ENCODE peak calls at places on chromosomes 6 and 20, in ten cellular contexts. R is psoas muscle; Q is heart right ventricle; T is cardiac muscle cell; I is fibroblast of lung; N is brain microvascular endothelial cell; C is HCT116; S is lower lobe of right lung; H is CD8-positive, alpha-beta T cell; Y is adrenal gland. L is an unnamed sample.

GRCh38 chr6:64000873-64001497 is 365.4 kb downstream of the PHF3 start:
- DNase-seq in C (no peak), Y (no peak), S (no peak), R (no peak), I (no peak), Q (no peak), N (no peak), T (no peak), H (no peak), L (no peak)

GRCh38 chr6:149093643-149094042 is 223.9 kb upstream of the TAB2 start:
- DNase-seq in T (no peak), N (peak; percentile 22), I (peak; percentile 66), H (no peak), C (no peak), R (no peak), Y (no peak), Q (no peak), S (no peak), L (no peak)

GRCh38 chr6:54050750-54051149 is 60.5 kb upstream of the MLIP start:
- DNase-seq in T (no peak), R (no peak), C (no peak), I (peak; percentile 21), Q (no peak), N (no peak), S (no peak), Y (no peak), H (no peak), L (no peak)

GRCh38 chr6:99446076-99446475 is 21.0 kb upstream of the PNISR start:
- DNase-seq in I (no peak), R (no peak), S (no peak), H (no peak), C (no peak), Q (no peak), N (no peak), Y (no peak), T (no peak), L (no peak)

GRCh38 chr6:32045811-32046449 is 7.7 kb downstream of the CYP21A2 start:
- DNase-seq in N (no peak), S (no peak), H (no peak), T (no peak), I (no peak), R (peak; percentile 68), C (no peak), Q (peak; percentile 44), Y (peak; percentile 89), L (no peak)

GRCh38 chr6:85650606-85651005 is 7.9 kb upstream of the SYNCRIP start:
- DNase-seq in I (no peak), R (no peak), Q (no peak), H (no peak), C (no peak), N (no peak), Y (no peak), S (no peak), T (no peak), L (no peak)

GRCh38 chr20:57718490-57719009 is 8.7 kb upstream of the PMEPA1 start:
- DNase-seq in C (peak; percentile 96), R (peak; percentile 97), N (peak; percentile 99), S (peak; percentile 97), Q (peak; percentile 94), I (peak; percentile 96), T (peak; percentile 99), Y (peak; percentile 99), H (peak; percentile 78), L (peak; percentile 99)

GRCh38 chr6:44636576-44637248 is 249.2 kb downstream of the CDC5L start:
- DNase-seq in Q (no peak), T (no peak), N (no peak), R (no peak), I (no peak), C (no peak), H (no peak), S (no peak), Y (no peak), L (no peak)

GRCh38 chr6:168581706-168582105 is 140.7 kb downstream of the SMOC2 start:
- DNase-seq in Y (no peak), N (no peak), H (no peak), Q (no peak), T (no peak), R (no peak), C (no peak), S (no peak), I (no peak), L (peak; percentile 24)

GRCh38 chr20:22732751-22733150 is 148.4 kb upstream of the FOXA2 start:
- DNase-seq in N (no peak), H (no peak), I (no peak), Q (no peak), S (no peak), Y (no peak), C (no peak), R (no peak), T (no peak), L (no peak)

GRCh38 chr20:58096880-58097813 is 131.3 kb downstream of the ANKRD60 start:
- DNase-seq in C (no peak), T (no peak), S (no peak), I (no peak), Y (no peak), R (no peak), Q (no peak), N (no peak), H (no peak), L (no peak)

GRCh38 chr20:63179876-63180275 is 36.1 kb downstream of the YTHDF1 start:
- DNase-seq in S (no peak), I (no peak), C (no peak), T (no peak), N (no peak), Q (no peak), H (no peak), R (no peak), Y (no peak), L (no peak)

DNA sequence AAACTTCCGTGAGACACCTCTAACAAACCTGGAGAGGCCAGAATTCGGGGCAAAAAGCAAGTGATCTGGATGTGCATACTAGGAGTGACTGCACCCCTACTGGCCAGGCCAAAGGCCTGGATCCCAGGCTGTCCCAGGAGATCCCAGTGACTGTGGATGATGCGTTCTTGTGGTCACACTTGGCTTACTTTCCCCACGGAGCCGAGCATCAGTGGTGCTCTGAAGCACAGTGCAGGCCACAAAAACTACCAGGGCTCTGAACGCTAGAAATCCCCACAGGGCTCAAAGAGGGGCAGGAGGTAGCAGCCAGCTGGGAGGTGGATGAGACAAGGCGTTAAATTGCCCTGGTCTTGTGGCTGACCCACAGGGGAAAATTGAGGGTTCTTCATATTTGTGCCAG is 7.1 kb downstream of the TRIM26 start:
- DNase-seq in C (no peak), I (no peak), S (no peak), N (no peak), H (no peak), R (no peak), Y (no peak), Q (no peak), T (no peak), L (peak; percentile 52)
- TF ChIP-seq CTCF in C (no peak), I (no peak), S (no peak), N (no peak), H (no peak), R (no peak), Y (no peak), Q (no peak), T (no peak), L (no peak)

GRCh38 chr20:3239026-3239866 is at the start of gene SLC4A11:
- DNase-seq in Y (peak; percentile 69), T (peak; percentile 51), N (no peak), Q (peak; percentile 73), S (peak; percentile 87), I (peak; percentile 66), R (peak; percentile 72), H (no peak), C (peak; percentile 54), L (no peak)
- H3K27me3 ChIP-seq in Y (no peaks in the 10 kb centered on the region), T (peaks cover 84% of the 10 kb centered on the region), N (peaks cover 18% of the 10 kb centered on the region), Q (peaks cover 50% of the 10 kb centered on the region), S (peaks cover 45% of the 10 kb centered on the region), I (peaks cover 15% of the 10 kb centered on the region), R (peaks cover 28% of the 10 kb centered on the region), H (peaks cover 5% of the 10 kb centered on the region), C (no peaks in the 10 kb centered on the region), L (peaks cover 57% of the 10 kb centered on the region)

DNA sequence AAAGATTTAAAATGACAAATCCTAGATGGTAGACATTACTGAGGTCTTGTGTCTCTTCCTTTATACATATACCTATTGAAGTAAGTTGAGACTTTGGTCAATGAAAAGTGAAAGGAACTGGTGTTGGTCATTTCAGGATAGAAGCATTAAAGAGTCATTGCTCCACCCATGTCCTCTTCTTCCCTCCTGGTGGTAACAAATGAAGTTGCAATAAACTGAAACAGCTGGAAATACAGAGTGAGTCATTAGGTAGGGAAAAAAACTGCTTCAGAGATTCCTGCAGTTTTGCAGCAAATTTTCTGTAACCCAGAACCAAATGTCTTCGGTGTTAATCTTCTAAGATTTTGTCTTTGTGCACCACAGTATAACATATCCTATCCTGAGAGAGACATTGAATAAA is 447.9 kb downstream of the EYS start:
- DNase-seq in I (peak; percentile 83), R (no peak), H (no peak), Q (no peak), C (no peak), Y (no peak), S (no peak), N (no peak), T (no peak), L (no peak)
- TF ChIP-seq CTCF in I (peak; percentile 57), R (no peak), H (no peak), Q (no peak), C (no peak), Y (peak; percentile 10), S (no peak), N (peak; percentile 48), T (peak; percentile 10), L (no peak)

DNA sequence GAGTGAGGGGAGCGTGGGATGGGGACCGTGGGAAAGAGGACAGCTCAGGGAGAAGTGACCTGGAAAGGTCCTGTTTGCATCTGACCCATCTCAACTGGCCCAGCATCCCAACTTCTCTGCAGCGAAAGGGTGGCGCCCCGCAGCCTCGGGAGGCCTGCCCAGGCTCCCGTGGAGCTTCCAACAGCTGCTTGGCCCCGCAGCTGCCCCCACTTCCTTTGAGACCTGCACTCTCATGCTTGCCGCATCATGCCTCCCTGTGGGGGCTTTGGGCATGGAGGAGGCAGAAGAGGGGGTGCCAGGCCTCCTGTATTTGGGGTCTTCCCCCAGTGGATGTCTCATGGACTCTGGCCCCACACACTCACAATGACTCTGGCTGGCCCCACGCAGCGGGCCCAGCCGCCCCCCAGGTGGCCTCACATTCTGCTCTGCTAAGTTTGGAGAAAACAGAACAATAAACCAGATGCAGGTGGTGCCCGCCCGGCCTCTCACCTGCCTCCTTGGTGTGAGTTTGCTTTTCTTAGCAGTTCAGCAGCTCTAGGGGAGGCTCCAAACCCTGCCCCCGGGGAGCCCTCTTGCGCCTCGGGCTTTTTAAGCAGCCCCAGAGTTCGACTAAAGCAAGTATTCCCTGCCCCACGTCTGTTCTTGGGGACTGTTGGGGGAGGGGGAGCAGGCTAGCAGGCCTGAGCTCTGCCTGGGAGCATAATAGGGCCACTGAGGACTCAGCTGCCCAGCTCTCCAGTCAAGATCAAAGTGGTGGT is 40.6 kb downstream of the CPXM1 start:
- DNase-seq in R (no peak), N (no peak), H (no peak), Q (no peak), C (no peak), I (no peak), T (no peak), Y (no peak), S (no peak), L (no peak)
- H3K27me3 ChIP-seq in R (peaks cover 6% of the 10 kb centered on the region), N (peaks cover 2% of the 10 kb centered on the region), H (no peaks in the 10 kb centered on the region), Q (peaks cover 59% of the 10 kb centered on the region), C (no peaks in the 10 kb centered on the region), I (peaks cover 12% of the 10 kb centered on the region), T (peaks cover 8% of the 10 kb centered on the region), Y (peaks cover 21% of the 10 kb centered on the region), S (peaks cover 22% of the 10 kb centered on the region), L (peaks cover 37% of the 10 kb centered on the region)

GRCh38 chr6:152583888-152584287 is 53.3 kb downstream of the SYNE1 start:
- DNase-seq in Y (no peak), I (no peak), C (no peak), N (no peak), S (no peak), R (no peak), T (no peak), Q (no peak), H (no peak), L (no peak)
- TF ChIP-seq CTCF in Y (no peak), I (no peak), C (no peak), N (no peak), S (no peak), R (no peak), T (no peak), Q (no peak), H (no peak), L (no peak)